ENCODE peak calls at places on chromosomes 5 and 9, in nine cellular contexts. T is hepatocyte, E is fibroblast of lung, Z is choroid plexus epithelial cell, X is psoas muscle, B is heart right ventricle, A is MM.1S, Q is HFF-Myc, C is Caco-2. V is an unnamed sample.

GRCh38 chr9:1980387-1980786 is 34.8 kb upstream of the SMARCA2 start:
- DNase-seq in Z (no peak), Q (no peak), B (no peak), E (no peak), A (peak), C (no peak), X (no peak), T (no peak), V (no peak)

GRCh38 chr5:1011226-1011631 is 2.6 kb downstream of the NKD2 start:
- DNase-seq in Z (peak), Q (no peak), T (peak), B (peak), C (peak), E (no peak), X (peak), A (peak), V (peak)

GRCh38 chr5:65059681-65060598 is 291.2 kb downstream of the CWC27 start:
- DNase-seq in A (no peak), Q (no peak), X (no peak), C (no peak), E (peak), B (no peak), Z (peak), T (no peak), V (no peak)

GRCh38 chr5:136015966-136016365 is 12.8 kb upstream of the TGFBI start:
- DNase-seq in X (no peak), A (no peak), T (no peak), E (no peak), Q (no peak), Z (no peak), B (no peak), C (no peak), V (no peak)

GRCh38 chr9:97501177-97501971 is at the start of gene TMOD1:
- DNase-seq in X (peak), A (peak), Q (no peak), C (peak), B (peak), E (peak), Z (no peak), T (peak), V (peak)

GRCh38 chr5:143154495-143155375 is 248.8 kb downstream of the NR3C1 start:
- DNase-seq in X (no peak), A (no peak), B (no peak), Q (no peak), C (no peak), Z (no peak), E (peak), T (no peak), V (no peak)

GRCh38 chr5:78467744-78468357 is 107.4 kb downstream of the SCAMP1 start:
- DNase-seq in X (no peak), A (peak), C (no peak), T (peak), E (peak), Z (peak), B (no peak), Q (peak), V (peak)

GRCh38 chr5:147216552-147217154 is 18.2 kb upstream of the STK32A start:
- DNase-seq in Q (no peak), A (peak), Z (peak), T (peak), B (no peak), E (peak), C (no peak), X (no peak), V (no peak)

DNA sequence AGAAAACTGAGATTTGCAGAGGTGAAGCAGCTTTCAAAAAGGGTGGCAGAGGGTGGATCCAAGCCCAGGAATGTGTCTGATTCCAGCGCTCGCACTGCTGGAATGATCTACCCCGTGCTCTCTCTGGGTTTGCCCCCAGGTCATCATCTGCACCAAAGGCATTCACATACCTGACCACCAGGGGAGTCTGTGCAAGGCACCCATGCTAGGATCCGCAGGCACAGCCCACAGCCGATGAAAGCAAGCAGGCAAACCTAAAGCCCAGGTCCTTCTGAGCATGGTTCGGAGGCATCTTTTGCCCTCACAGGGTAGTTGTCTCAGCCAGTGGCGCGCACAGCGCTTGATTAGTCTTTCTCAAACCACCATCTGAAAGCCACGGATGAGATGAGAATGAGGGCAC is 56.6 kb downstream of the TEK start:
- DNase-seq in A (no peak), T (peak), C (peak), Q (no peak), E (no peak), X (no peak), Z (no peak), B (no peak), V (no peak)
- TF ChIP-seq CTCF in A (no peak), T (no peak), C (no peak), Q (no peak), E (no peak), X (no peak), Z (peak), B (no peak), V (no peak)

DNA sequence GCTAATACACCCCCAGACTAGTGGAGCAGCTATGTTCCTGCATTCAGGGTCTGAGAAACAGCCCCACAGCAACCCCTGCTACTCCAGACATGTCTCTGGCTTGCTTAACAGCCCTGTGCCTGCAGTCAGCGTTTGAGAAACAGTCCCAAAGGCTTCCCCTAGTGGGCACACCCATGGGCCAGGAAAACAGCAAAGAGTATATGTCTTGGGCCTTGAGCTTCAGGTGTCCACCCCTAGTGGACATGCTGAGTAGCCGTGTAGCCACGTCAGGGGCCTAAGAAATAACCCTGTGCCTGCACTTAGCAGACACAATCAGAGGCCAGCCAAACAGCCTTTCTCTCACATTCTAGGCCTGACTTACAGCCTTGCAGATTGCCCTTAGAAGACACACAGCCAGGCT is 698.6 kb downstream of the PTPRD start:
- DNase-seq in B (no peak), C (no peak), Z (no peak), A (no peak), E (no peak), X (no peak), Q (no peak), T (no peak), V (no peak)
- TF ChIP-seq CTCF in B (no peak), C (no peak), Z (no peak), A (no peak), E (no peak), X (no peak), Q (no peak), T (no peak), V (no peak)

GRCh38 chr5:76074487-76074886 is 8.7 kb upstream of the SV2C start:
- DNase-seq in C (no peak), X (no peak), Z (no peak), T (no peak), Q (no peak), A (peak), E (no peak), B (no peak), V (peak)
- TF ChIP-seq CTCF in C (peak), X (no peak), Z (peak), T (peak), Q (peak), A (peak), E (no peak), B (peak), V (peak)

GRCh38 chr9:88387733-88388202 is 476 bp upstream of the SPIN1 start:
- DNase-seq in Q (peak), Z (peak), T (peak), X (peak), B (peak), E (peak), C (peak), A (no peak), V (no peak)

GRCh38 chr9:88390371-88390990 is 2.2 kb downstream of the SPIN1 start:
- DNase-seq in C (no peak), A (no peak), E (peak), B (no peak), Z (peak), X (no peak), T (no peak), Q (no peak), V (no peak)

GRCh38 chr9:88388203-88388885 is at the start of gene SPIN1:
- DNase-seq in Q (no peak), Z (peak), E (peak), A (peak), B (peak), C (peak), X (peak), T (peak), V (peak)

GRCh38 chr9:88387035-88387732 is 1.1 kb upstream of the SPIN1 start:
- DNase-seq in B (peak), X (peak), C (peak), E (peak), Z (peak), Q (no peak), T (peak), A (peak), V (peak)

GRCh38 chr9:88388886-88389617 is 808 bp downstream of the SPIN1 start:
- DNase-seq in X (no peak), B (no peak), E (peak), A (peak), C (peak), T (peak), Q (no peak), Z (peak), V (peak)
- TF ChIP-seq CTCF in X (no peak), B (no peak), E (no peak), A (no peak), C (no peak), T (no peak), Q (no peak), Z (peak), V (no peak)

GRCh38 chr9:10108815-10109214 is 504.0 kb downstream of the PTPRD start:
- DNase-seq in E (no peak), B (no peak), X (no peak), C (no peak), A (no peak), Z (no peak), Q (no peak), T (no peak), V (no peak)

GRCh38 chr9:10112798-10113197 is 500.0 kb downstream of the PTPRD start:
- DNase-seq in E (no peak), X (no peak), A (no peak), Q (no peak), Z (no peak), T (no peak), C (no peak), B (peak), V (no peak)

DNA sequence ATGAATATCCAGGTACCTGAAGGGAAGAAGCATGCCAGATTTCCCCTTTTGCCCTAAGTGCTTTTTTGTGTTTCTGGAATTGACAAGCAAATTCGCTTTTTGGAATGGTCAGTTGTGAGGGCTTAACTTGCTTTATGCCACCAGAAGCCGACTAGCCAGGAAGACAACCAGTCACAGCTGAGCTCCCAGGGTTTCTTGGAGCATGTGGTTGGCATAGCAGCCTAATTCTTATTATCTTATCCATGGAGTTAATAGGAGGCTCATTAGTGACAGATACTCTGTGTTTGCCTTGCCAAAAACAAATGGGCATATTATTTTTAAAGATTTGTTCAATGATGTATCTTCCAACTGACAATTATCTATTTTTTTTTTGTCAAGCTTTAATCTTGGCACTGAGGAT is 500.7 kb downstream of the PTPRD start:
- DNase-seq in E (no peak), A (no peak), Q (no peak), T (no peak), Z (no peak), C (no peak), X (no peak), B (no peak), V (no peak)
- TF ChIP-seq CTCF in E (no peak), A (no peak), Q (no peak), T (no peak), Z (no peak), C (no peak), X (no peak), B (no peak), V (no peak)

GRCh38 chr5:35819026-35819425 is 37.7 kb upstream of the IL7R start:
- DNase-seq in X (no peak), E (no peak), Z (no peak), B (no peak), C (no peak), T (no peak), Q (no peak), A (no peak), V (no peak)

GRCh38 chr5:35816881-35817521 is 39.7 kb upstream of the IL7R start:
- DNase-seq in C (no peak), B (no peak), T (no peak), Q (no peak), Z (no peak), A (no peak), E (no peak), X (no peak), V (no peak)

GRCh38 chr5:35811108-35811741 is 45.5 kb upstream of the IL7R start:
- DNase-seq in Z (peak), C (no peak), X (no peak), T (no peak), Q (no peak), B (no peak), E (peak), A (no peak), V (no peak)

GRCh38 chr5:35813456-35813855 is 43.2 kb upstream of the IL7R start:
- DNase-seq in E (no peak), X (no peak), C (no peak), B (no peak), Q (no peak), Z (peak), T (no peak), A (no peak), V (no peak)

DNA sequence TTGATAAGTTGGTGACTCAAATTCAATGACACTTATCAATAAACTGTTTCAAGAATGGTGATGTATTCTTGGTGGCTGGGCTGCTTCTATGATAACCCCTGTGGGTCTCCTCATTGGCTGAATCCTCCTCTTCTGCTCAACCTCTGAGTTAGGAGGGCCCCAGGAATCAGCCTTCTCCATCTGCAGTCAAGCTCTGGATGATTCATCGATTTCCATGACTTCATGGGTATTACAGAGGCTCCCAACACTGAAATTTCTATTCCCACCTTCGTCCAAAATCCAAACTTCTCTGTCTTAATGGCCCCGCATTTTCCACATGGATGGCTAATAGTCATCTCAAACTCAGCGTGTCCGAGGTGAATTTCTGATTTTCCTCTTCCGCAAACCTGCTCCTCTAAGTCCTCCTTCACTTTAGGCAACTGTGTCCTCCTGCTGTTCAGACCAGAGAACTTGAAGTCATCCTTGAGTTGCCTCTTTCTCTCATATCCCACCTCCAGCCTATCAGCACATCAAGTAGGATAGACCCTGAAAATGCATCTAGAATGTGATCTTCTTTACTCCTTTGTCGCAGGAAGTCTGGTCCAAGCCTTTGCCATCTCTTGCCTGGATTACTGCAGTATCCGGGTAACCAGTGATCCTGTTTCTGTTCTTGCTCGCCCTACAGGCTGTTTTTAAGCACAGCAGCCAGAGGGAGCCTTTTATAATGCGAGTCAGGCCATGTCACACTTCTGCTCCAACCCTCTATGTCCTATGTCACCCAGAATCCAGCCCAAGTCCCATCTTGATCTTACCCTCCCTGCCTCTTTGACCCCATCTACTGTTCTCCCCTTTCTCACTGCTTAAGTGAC is 41.4 kb upstream of the IL7R start:
- DNase-seq in C (peak), B (no peak), Z (peak), Q (no peak), X (no peak), E (no peak), A (peak), T (peak), V (no peak)
- TF ChIP-seq CTCF in C (peak), B (no peak), Z (peak), Q (peak), X (peak), E (peak), A (peak), T (peak), V (peak)

DNA sequence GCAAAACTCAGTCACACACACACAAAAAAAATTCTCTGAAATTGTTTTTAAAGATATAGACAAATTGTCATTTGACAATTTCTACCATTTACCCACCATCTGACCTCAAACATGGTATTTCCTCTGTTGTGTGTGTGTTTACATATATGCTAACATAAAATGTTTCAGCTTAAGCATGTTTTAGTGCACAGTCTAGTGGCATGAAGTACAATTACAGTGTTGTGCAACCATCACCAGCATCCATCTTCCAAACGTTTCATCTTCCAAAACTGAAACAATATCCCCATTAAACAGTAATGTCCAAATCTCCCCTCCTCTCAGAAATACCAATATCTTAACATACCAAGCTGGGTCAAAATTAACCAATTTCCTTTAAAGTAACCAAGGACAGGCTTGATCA is 65.2 kb downstream of the MYO10 start:
- DNase-seq in T (no peak), C (no peak), A (no peak), E (no peak), X (no peak), Q (no peak), Z (no peak), B (no peak), V (no peak)
- TF ChIP-seq CTCF in T (no peak), C (no peak), A (no peak), E (peak), X (no peak), Q (no peak), Z (no peak), B (no peak), V (no peak)